ENCODE peak calls at places on chromosomes 12 and 14, in five cellular contexts. V is transverse colon, H is prostate gland, O is stomach, F is sigmoid colon. W is an unnamed sample. For H3K4me1, the result is how much of the 10 kb centered on the place peaks cover.

GRCh38 chr14:105313381-105314286 is 914 bp upstream of the PACS2 start:
- DNase-seq in V (peak), H (peak), O (peak), F (no peak), W (no peak)

GRCh38 chr12:46210835-46211439 is 57.9 kb downstream of the SLC38A1 start:
- DNase-seq in V (no peak), H (no peak), O (no peak), F (no peak), W (no peak)

GRCh38 chr12:6230321-6231110 is 30.3 kb downstream of the CD9 start:
- DNase-seq in V (peak), H (peak), O (peak), F (peak), W (peak)

GRCh38 chr14:51236314-51236713 is 3.7 kb upstream of the TMX1 start:
- DNase-seq in V (no peak), H (no peak), O (no peak), F (no peak), W (no peak)

GRCh38 chr12:71981149-71981548 is 42.5 kb downstream of the TPH2 start:
- DNase-seq in V (no peak), H (no peak), O (no peak), F (no peak), W (no peak)

GRCh38 chr14:102164241-102164641 is 24.5 kb downstream of the WDR20 start:
- DNase-seq in V (no peak), H (no peak), O (no peak), F (no peak), W (no peak)

GRCh38 chr12:15829949-15830348 is 40.8 kb upstream of the EPS8 start:
- DNase-seq in V (no peak), H (no peak), O (no peak), F (no peak), W (no peak)

GRCh38 chr14:103214461-103214958 is 91.2 kb downstream of the TNFAIP2 start:
- DNase-seq in V (no peak), H (no peak), O (no peak), F (no peak), W (no peak)

GRCh38 chr12:226401-226800 is 12.4 kb upstream of the SLC6A12 start:
- DNase-seq in V (no peak), H (no peak), O (no peak), F (no peak), W (peak)

GRCh38 chr14:24935796-24936195 is 114.2 kb downstream of the STXBP6 start:
- DNase-seq in V (no peak), H (no peak), O (no peak), F (no peak), W (no peak)

GRCh38 chr14:64950889-64951288 is 8.3 kb upstream of the GPX2 start:
- DNase-seq in V (no peak), H (no peak), O (no peak), F (no peak), W (no peak)

GRCh38 chr14:71206766-71207371 is 299.6 kb downstream of the PCNX1 start:
- DNase-seq in V (no peak), H (no peak), O (peak), F (peak), W (peak)

GRCh38 chr14:65239897-65240296 is 137.6 kb upstream of the MAX start:
- DNase-seq in V (no peak), H (no peak), O (no peak), F (no peak), W (no peak)

GRCh38 chr14:64673748-64674147 is 30.5 kb upstream of the PLEKHG3 start:
- DNase-seq in V (no peak), H (no peak), O (no peak), F (no peak), W (no peak)

GRCh38 chr14:26984318-26985177 is 386.7 kb upstream of the NOVA1 start:
- DNase-seq in V (peak), H (peak), O (peak), F (peak), W (peak)

GRCh38 chr12:116123511-116124258 is 153.8 kb downstream of the MED13L start:
- DNase-seq in V (peak), H (no peak), O (no peak), F (no peak), W (no peak)
- H3K4me1 ChIP-seq in V (under half), H (under half), O (half or more), F (half or more), W (under half)

GRCh38 chr12:69354561-69355187 is 4.9 kb upstream of the YEATS4 start:
- DNase-seq in V (no peak), H (no peak), O (no peak), F (no peak), W (no peak)
- TF ChIP-seq POLR2AphosphoS5 in V (no peak), H (no peak), O (no peak), F (no peak), W (no peak)

GRCh38 chr14:89417111-89417468 is at the start of gene FOXN3:
- DNase-seq in V (peak), H (peak), O (peak), F (peak), W (peak)
- TF ChIP-seq POLR2A in V (peak), H (peak), O (no peak), F (no peak), W (no peak)

GRCh38 chr14:20743556-20743955 is 2.1 kb upstream of the EDDM3A start:
- DNase-seq in V (no peak), H (peak), O (no peak), F (no peak), W (no peak)

GRCh38 chr14:20745571-20746358 is at the start of gene EDDM3A:
- DNase-seq in V (no peak), H (no peak), O (no peak), F (no peak), W (no peak)

GRCh38 chr14:20742132-20742531 is 3.6 kb upstream of the EDDM3A start:
- DNase-seq in V (no peak), H (no peak), O (no peak), F (no peak), W (no peak)
- H3K4me1 ChIP-seq in V (under half), H (under half), O (under half), F (under half), W (under half)

DNA sequence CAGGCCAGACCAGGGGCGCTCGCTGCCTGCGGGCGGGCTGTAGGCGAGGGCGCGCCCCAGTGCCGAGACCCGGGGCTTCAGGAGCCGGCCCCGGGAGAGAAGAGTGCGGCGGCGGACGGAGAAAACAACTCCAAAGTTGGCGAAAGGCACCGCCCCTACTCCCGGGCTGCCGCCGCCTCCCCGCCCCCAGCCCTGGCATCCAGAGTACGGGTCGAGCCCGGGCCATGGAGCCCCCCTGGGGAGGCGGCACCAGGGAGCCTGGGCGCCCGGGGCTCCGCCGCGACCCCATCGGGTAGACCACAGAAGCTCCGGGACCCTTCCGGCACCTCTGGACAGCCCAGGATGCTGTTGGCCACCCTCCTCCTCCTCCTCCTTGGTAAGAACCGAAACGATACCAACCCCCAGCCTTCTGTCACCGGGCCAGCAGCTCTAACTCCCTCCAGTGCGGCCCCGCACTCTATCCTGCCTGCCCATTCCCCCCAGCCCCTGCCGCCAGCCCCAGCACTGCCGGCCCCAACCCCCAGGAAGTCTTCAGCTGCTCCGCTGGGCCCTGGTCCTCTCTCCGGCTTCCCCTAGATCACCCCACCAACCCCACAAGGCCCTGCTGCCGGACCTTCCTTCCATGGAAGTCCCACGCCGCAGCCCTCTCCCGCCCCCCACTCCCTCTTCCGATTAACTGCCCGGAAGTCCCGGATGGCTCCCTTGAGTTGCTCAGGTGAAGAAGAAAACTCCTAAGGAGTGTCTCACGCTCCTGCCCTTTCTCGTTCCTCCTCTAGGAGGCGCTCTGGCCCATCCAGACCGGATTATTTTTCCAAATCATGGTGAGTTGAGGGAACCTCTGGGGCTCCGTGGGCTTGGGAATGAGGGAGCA is 657 bp downstream of the LRP10 start:
- DNase-seq in V (peak), H (peak), O (peak), F (peak), W (peak)
- TF ChIP-seq POLR2AphosphoS5 in V (peak), H (peak), O (peak), F (peak), W (peak)

DNA sequence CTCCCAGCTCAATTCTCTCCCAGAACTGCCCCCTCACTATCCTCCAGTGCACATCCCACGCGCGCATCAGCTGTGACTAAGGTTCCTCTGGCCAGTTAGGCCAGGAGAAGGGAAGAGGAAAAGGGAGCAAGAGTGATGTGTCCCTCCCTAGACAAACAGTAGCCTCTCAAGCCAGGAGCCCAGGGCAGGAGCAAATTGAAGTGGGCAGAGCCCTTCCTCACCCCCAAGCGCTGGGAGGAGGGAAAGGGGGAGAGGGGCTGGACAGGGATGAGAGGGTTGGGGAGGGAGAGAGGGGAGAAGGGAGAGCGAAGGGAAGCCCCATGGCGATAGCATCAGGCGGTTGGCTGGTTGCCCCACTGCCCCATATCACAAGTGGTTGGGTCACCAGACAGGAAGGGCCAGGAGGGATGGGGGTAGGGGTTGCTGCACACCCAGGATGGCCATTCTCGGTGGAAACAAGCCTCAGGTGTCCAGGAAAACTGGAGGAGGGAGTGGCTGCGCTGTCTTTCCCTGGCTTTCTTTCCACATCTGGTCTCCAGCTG is 1.1 kb downstream of the CD63 start:
- DNase-seq in V (peak), H (peak), O (peak), F (peak), W (peak)
- TF ChIP-seq POLR2A in V (peak), H (peak), O (no peak), F (no peak), W (no peak)

GRCh38 chr12:50021071-50021470 is 4.2 kb downstream of the RACGAP1 start:
- DNase-seq in V (no peak), H (no peak), O (no peak), F (no peak), W (no peak)
- H3K4me1 ChIP-seq in V (under half), H (under half), O (under half), F (under half), W (under half)

W was measured in breast epithelium.